ENCODE peak calls at places on chromosome 21, in seven cellular contexts. U, S, B, X, W, G and C are unnamed samples.
A peak's percentile ranks its signal among the peaks of the same experiment; 100 is the strongest.

GRCh38 chr21:46119565-46120271 is 21.8 kb downstream of the COL6A2 start:
- DNase-seq in U (no peak), X (no peak), W (peak; percentile 60), B (no peak), S (no peak), G (no peak), C (no peak)

GRCh38 chr21:45513741-45514310 is 28.4 kb downstream of the SLC19A1 start:
- DNase-seq in W (peak; percentile 57), B (no peak), X (no peak), S (no peak), G (no peak), U (no peak), C (no peak)

GRCh38 chr21:45097827-45098387 is 23.5 kb downstream of the ADARB1 start:
- DNase-seq in S (no peak), W (no peak), B (no peak), G (no peak), U (no peak), X (no peak), C (no peak)

GRCh38 chr21:45001134-45002095 is 61.6 kb downstream of the SLX9 start:
- DNase-seq in W (peak; percentile 63), G (peak; percentile 89), X (no peak), S (peak; percentile 90), U (peak; percentile 64), B (no peak), C (peak; percentile 92)

GRCh38 chr21:17513214-17514123 is 626 bp downstream of the CXADR start:
- DNase-seq in S (peak; percentile 27), W (peak; percentile 77), G (peak; percentile 25), B (no peak), X (peak; percentile 75), U (peak; percentile 32), C (peak; percentile 27)

GRCh38 chr21:45839274-45839673 is 142.3 kb upstream of the COL6A1 start:
- DNase-seq in W (no peak), S (peak; percentile 42), G (no peak), U (peak; percentile 42), B (no peak), X (no peak), C (no peak)

GRCh38 chr21:27526451-27526850 is 559.6 kb upstream of the ADAMTS5 start:
- DNase-seq in S (no peak), W (no peak), U (peak; percentile 25), B (no peak), X (no peak), G (no peak), C (no peak)

GRCh38 chr21:35587841-35588390 is 472.4 kb downstream of the SETD4 start:
- DNase-seq in W (no peak), X (no peak), G (no peak), U (no peak), B (no peak), S (no peak), C (no peak)

GRCh38 chr21:31731112-31731801 is 661 bp downstream of the SCAF4 start:
- DNase-seq in W (peak; percentile 79), B (no peak), X (peak; percentile 64), U (no peak), S (no peak), G (peak; percentile 50), C (peak; percentile 66)

GRCh38 chr21:31198575-31198974 is 145.5 kb downstream of the TIAM1 start:
- DNase-seq in S (peak; percentile 71), X (peak; percentile 66), W (no peak), G (peak; percentile 21), B (peak; percentile 28), U (peak; percentile 77), C (peak; percentile 55)

GRCh38 chr21:45423201-45423955 is 18.4 kb downstream of the COL18A1 start:
- DNase-seq in U (no peak), W (no peak), X (no peak), G (no peak), S (no peak), B (no peak), C (no peak)

GRCh38 chr21:41877901-41878830 is 978 bp downstream of the PRDM15 start:
- DNase-seq in X (peak; percentile 28), B (peak; percentile 13), W (peak; percentile 78), G (peak; percentile 71), S (no peak), U (peak; percentile 76), C (peak; percentile 75)